ENCODE peak calls at places on chromosome 20, in six cellular contexts. Z is brain microvascular endothelial cell; S is heart right ventricle; J is transverse colon; Y is CD8-positive, alpha-beta T cell; M is HepG2. R is an unnamed sample.

GRCh38 chr20:31890646-31891045 is 20.2 kb downstream of the TTLL9 start:
- DNase-seq in S (no peak), M (no peak), Y (no peak), Z (no peak), J (no peak), R (no peak)

GRCh38 chr20:3565851-3566250 is 95.0 kb downstream of the ATRN start:
- DNase-seq in Z (no peak), M (no peak), S (no peak), J (no peak), Y (no peak), R (no peak)

GRCh38 chr20:44328428-44328827 is 8.4 kb upstream of the R3HDML start:
- DNase-seq in S (no peak), J (no peak), M (no peak), Y (no peak), Z (no peak), R (no peak)

GRCh38 chr20:32539063-32539816 is 45.9 kb downstream of the NOL4L start:
- DNase-seq in Y (no peak), J (peak), S (no peak), M (no peak), Z (no peak), R (no peak)

GRCh38 chr20:13420625-13421024 is 199.6 kb downstream of the ISM1 start:
- DNase-seq in M (peak), J (no peak), S (no peak), Z (no peak), Y (no peak), R (no peak)

GRCh38 chr20:62815066-62815991 is 1.5 kb upstream of the COL9A3 start:
- DNase-seq in J (no peak), Y (no peak), Z (no peak), S (no peak), M (peak), R (peak)

GRCh38 chr20:47377122-47377722 is 20.7 kb upstream of the ZMYND8 start:
- DNase-seq in M (no peak), J (no peak), Y (no peak), S (no peak), Z (no peak), R (peak)

GRCh38 chr20:3472105-3472504 is 1.3 kb downstream of the ATRN start:
- DNase-seq in S (no peak), M (peak), Z (no peak), J (no peak), Y (no peak), R (peak)

GRCh38 chr20:10540636-10541493 is 105.8 kb downstream of the SLX4IP start:
- DNase-seq in S (no peak), M (peak), Y (no peak), J (no peak), Z (peak), R (peak)

GRCh38 chr20:41172296-41173140 is 35.2 kb downstream of the PLCG1 start:
- DNase-seq in Y (peak), M (no peak), S (no peak), Z (no peak), J (peak), R (no peak)

GRCh38 chr20:37534401-37535157 is 6.9 kb upstream of the BLCAP start:
- DNase-seq in M (peak), Y (peak), Z (peak), J (peak), S (no peak), R (peak)

GRCh38 chr20:10110151-10110550 is 75.4 kb downstream of the ANKEF1 start:
- DNase-seq in Z (no peak), M (no peak), S (no peak), J (no peak), Y (no peak), R (peak)

GRCh38 chr20:37311710-37312355 is 22.4 kb downstream of the MANBAL start:
- DNase-seq in Z (no peak), Y (no peak), S (no peak), M (no peak), J (no peak), R (no peak)

GRCh38 chr20:58286729-58287128 is 22.8 kb upstream of the RAB22A start:
- DNase-seq in Z (no peak), J (no peak), Y (no peak), M (no peak), S (no peak), R (no peak)

GRCh38 chr20:33477386-33478234 is 12.3 kb upstream of the CBFA2T2 start:
- DNase-seq in Z (no peak), S (no peak), J (peak), Y (no peak), M (no peak), R (no peak)

GRCh38 chr20:53164072-53164471 is 191.9 kb downstream of the TSHZ2 start:
- DNase-seq in M (no peak), J (no peak), Y (no peak), S (no peak), Z (no peak), R (no peak)

GRCh38 chr20:58790440-58790839 is 60.3 kb downstream of the GNAS-AS1 start:
- DNase-seq in Y (no peak), Z (no peak), J (no peak), M (no peak), S (no peak), R (peak)

GRCh38 chr20:3276400-3277015 is 37.5 kb upstream of the SLC4A11 start:
- DNase-seq in Z (peak), J (no peak), Y (no peak), S (no peak), M (peak), R (peak)

GRCh38 chr20:23100021-23100753 is 14.1 kb upstream of the CD93 start:
- DNase-seq in Z (no peak), Y (no peak), S (no peak), M (no peak), J (no peak), R (peak)

GRCh38 chr20:53872561-53873248 is 197.7 kb downstream of the BCAS1 start:
- DNase-seq in J (no peak), M (no peak), Y (peak), S (no peak), Z (peak), R (no peak)

GRCh38 chr20:13022401-13023170 is 13.8 kb downstream of the SPTLC3 start:
- DNase-seq in Z (peak), Y (no peak), M (no peak), J (no peak), S (no peak), R (no peak)

GRCh38 chr20:49644980-49645565 is 68.6 kb downstream of the B4GALT5 start:
- DNase-seq in Z (no peak), J (no peak), S (no peak), M (no peak), Y (no peak), R (no peak)

GRCh38 chr20:63525968-63526367 is 5.4 kb downstream of the PPDPF start:
- DNase-seq in S (no peak), M (no peak), J (peak), Y (no peak), Z (no peak), R (no peak)

GRCh38 chr20:21323640-21324039 is 20.5 kb downstream of the XRN2 start:
- DNase-seq in Z (peak), Y (no peak), M (no peak), S (no peak), J (peak), R (peak)

GRCh38 chr20:61731363-61732181 is 334.1 kb downstream of the TAF4 start:
- DNase-seq in Z (peak), S (no peak), M (no peak), J (no peak), Y (no peak), R (peak)

GRCh38 chr20:64212750-64213149 is 42.8 kb upstream of the PCMTD2 start:
- DNase-seq in J (no peak), Z (no peak), M (no peak), S (peak), Y (no peak), R (no peak)

GRCh38 chr20:13267231-13267630 is 46.2 kb downstream of the ISM1 start:
- DNase-seq in M (no peak), Y (no peak), S (no peak), Z (no peak), J (no peak), R (no peak)

GRCh38 chr20:32753731-32754130 is 8.5 kb upstream of the DNMT3B start:
- DNase-seq in J (no peak), Y (no peak), M (no peak), S (no peak), Z (peak), R (no peak)

GRCh38 chr20:43825635-43826034 is 89.0 kb upstream of the TOX2 start:
- DNase-seq in J (no peak), Z (no peak), M (no peak), S (no peak), Y (no peak), R (no peak)

GRCh38 chr20:56032251-56032650 is 26.9 kb upstream of the CBLN4 start:
- DNase-seq in Y (no peak), J (no peak), S (no peak), Z (no peak), M (no peak), R (no peak)

GRCh38 chr20:47427746-47428145 is 71.2 kb upstream of the ZMYND8 start:
- DNase-seq in S (no peak), M (no peak), Z (no peak), J (no peak), Y (no peak), R (no peak)

GRCh38 chr20:24835195-24835594 is 113.9 kb upstream of the CST7 start:
- DNase-seq in Z (no peak), Y (no peak), M (no peak), S (no peak), J (no peak), R (no peak)

GRCh38 chr20:24955045-24955444 is 6.0 kb downstream of the CST7 start:
- DNase-seq in Y (no peak), J (no peak), S (no peak), Z (no peak), M (no peak), R (no peak)

GRCh38 chr20:44745560-44746366 is at the start of gene KCNK15:
- DNase-seq in J (peak), Y (peak), M (no peak), Z (no peak), S (peak), R (no peak)

GRCh38 chr20:50416930-50417329 is 93.3 kb upstream of the PTPN1 start:
- DNase-seq in J (no peak), S (no peak), Z (no peak), M (no peak), Y (no peak), R (no peak)

GRCh38 chr20:2729251-2729713 is 36.7 kb downstream of the EBF4 start:
- DNase-seq in Y (peak), S (no peak), Z (no peak), M (no peak), J (no peak), R (no peak)

GRCh38 chr20:2228926-2229325 is 66.9 kb upstream of the TGM3 start:
- DNase-seq in Y (no peak), J (no peak), S (no peak), Z (no peak), M (no peak), R (no peak)

GRCh38 chr20:40698744-40699143 is 9.7 kb upstream of the MAFB start:
- DNase-seq in Y (no peak), J (no peak), Z (no peak), S (no peak), M (no peak), R (no peak)

GRCh38 chr20:43821795-43822194 is 92.9 kb upstream of the TOX2 start:
- DNase-seq in M (no peak), Z (no peak), Y (no peak), J (no peak), S (no peak), R (no peak)

GRCh38 chr20:4722993-4723392 is 1.3 kb downstream of the PRND start:
- DNase-seq in S (no peak), Y (no peak), J (no peak), Z (no peak), M (no peak), R (no peak)

GRCh38 chr20:4720977-4721349 is 746 bp upstream of the PRND start:
- DNase-seq in M (no peak), Y (no peak), Z (no peak), J (no peak), S (no peak), R (no peak)

GRCh38 chr20:4720121-4720976 is 1.4 kb upstream of the PRND start:
- DNase-seq in J (peak), Z (peak), S (peak), Y (peak), M (peak), R (peak)

GRCh38 chr20:4722571-4722970 is 862 bp downstream of the PRND start:
- DNase-seq in Y (no peak), S (no peak), Z (no peak), J (no peak), M (no peak), R (no peak)

DNA sequence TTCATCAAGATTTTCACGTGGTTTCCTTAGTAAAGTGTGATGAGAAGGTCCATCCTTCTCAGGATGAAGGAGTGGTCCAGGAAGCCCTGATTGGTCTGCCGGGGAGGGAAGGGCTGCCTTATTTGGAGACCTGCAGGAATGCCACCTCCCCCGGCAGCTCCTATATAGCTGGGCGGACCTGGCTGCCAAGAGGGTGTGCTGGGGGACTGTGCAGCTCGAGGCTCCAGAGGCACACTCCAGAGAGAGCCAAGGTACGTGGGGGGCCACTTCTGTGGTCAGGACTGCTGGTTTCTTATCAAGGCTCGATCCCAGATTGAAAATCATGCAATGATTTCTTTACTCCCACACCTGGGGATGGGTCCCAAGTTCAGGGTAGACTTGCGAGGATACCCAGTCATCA is at the start of gene PRND:
- DNase-seq in J (no peak), M (no peak), Y (no peak), S (no peak), Z (no peak), R (no peak)
- H3K27ac ChIP-seq in J (no peak), M (no peak), Y (no peak), S (no peak), Z (no peak), R (no peak)

DNA sequence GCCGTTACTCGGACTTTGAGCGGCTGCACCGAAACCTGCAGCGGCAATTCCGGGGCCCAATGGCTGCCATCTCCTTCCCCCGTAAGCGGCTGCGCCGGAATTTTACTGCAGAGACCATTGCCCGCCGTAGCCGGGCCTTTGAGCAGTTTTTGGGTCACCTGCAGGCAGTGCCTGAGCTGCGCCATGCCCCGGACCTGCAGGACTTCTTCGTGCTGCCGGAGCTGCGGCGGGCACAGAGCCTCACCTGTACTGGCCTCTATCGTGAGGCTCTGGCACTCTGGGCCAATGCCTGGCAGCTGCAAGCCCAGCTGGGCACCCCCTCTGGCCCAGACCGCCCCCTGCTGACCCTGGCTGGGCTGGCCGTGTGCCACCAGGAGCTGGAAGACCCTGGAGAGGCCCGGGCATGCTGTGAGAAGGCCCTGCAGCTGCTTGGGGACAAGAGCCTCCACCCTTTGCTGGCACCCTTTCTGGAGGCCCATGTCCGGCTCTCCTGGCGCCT is 7.2 kb downstream of the SNX21 start:
- DNase-seq in S (peak), J (no peak), Z (no peak), Y (no peak), M (no peak), R (no peak)
- H3K27ac ChIP-seq in S (no peak), J (no peak), Z (no peak), Y (no peak), M (no peak), R (peak)

DNA sequence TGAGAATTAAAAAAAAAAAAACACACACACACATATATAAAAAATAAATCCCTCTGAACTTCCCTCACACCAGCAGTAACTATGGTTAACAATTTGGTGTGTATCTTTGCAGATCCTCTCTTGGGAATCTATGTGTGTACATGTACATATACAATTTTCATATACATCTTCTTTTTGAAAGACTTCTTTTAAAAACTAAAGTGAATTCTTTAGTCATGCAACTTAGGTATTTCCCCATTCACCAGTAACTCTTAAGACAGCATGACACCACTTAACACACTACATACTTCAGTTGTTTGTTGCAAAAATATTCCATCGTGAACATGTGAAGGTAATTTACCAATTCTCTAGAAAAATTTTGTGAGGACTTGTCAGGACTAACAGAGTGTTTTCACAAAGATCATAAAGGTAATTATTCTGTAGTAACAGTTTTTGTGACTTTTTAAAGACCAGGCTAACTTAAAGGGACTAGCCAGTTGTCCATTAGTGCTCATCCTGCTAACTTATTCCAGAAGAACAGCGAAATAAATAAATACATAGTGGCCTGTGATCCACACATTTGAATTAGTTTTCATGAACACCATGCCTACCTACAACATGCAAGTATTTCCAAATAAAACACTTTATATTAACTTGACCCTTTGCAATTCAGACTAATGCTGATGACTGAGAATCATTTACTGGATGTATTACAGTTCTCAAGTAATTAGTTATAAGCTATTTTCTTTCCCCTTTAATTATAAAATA is 12.1 kb downstream of the RBM39 start:
- DNase-seq in M (no peak), J (no peak), Y (no peak), S (no peak), Z (no peak), R (no peak)
- H3K27ac ChIP-seq in M (no peak), J (no peak), Y (no peak), S (no peak), Z (no peak), R (no peak)

DNA sequence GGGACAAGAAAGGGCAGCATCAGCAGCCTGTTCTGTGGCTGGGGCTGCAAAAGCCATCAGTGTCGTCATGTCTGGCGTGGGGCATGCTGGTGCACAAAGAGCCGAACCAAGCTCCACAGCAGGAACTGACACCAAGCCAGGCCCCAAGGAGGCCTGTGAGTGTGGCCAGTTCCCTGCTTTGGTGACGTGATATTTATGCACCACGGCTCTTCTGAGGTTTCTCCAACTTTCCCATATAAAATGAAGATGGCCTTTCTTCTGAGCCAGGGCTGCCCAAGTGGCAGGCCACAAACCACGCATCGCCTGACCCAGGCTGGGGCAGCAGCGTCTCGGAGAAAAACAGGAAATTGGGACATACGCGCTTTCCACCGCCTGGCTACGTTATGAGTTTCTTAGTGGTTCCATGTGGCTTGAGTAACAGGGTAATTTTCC is 109.9 kb downstream of the RIN2 start:
- DNase-seq in M (no peak), J (no peak), S (no peak), Y (no peak), Z (no peak), R (no peak)
- H3K27ac ChIP-seq in M (no peak), J (no peak), S (no peak), Y (no peak), Z (no peak), R (peak)

DNA sequence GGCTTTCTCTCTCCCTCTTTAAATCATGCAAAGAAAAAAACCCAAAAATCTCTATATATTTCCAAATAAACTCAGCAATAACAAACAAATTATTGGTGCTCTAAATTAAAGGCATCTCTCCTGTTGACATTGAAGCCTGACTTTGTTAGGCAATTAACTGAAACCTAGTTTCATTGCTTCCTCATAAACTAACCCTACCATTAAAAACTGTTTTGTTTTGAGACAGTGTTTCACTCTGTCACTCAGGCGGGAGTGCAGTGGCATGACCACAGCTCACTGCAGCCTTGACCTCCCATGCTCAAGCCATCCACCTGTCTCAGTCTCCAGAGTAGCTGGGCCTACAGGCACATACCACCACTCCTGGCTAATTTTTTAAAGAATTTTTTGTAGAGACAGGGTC is 34.9 kb downstream of the PIGU start:
- DNase-seq in Z (no peak), S (no peak), M (no peak), J (no peak), Y (no peak), R (no peak)
- H3K27ac ChIP-seq in Z (no peak), S (no peak), M (no peak), J (peak), Y (no peak), R (no peak)